ENCODE peak calls at places on chromosomes 16 and 17, in seven cellular contexts. One of them, this sample, is unnamed.

GRCh38 chr17:50581316-50581715 is 20.8 kb downstream of the CACNA1G start:
- DNase-seq in transverse colon: no peak
- DNase-seq in HAP-1: no peak
- DNase-seq in epithelial cell of esophagus: no peak
- DNase-seq in SK-N-SH: no peak
- DNase-seq in breast epithelium: no peak
- DNase-seq in GM06990: no peak
- DNase-seq in this sample: no peak

GRCh38 chr16:66740010-66740409 is 11.4 kb downstream of the DYNC1LI2 start:
- DNase-seq in transverse colon: peak; percentile 32
- DNase-seq in HAP-1: peak; percentile 72
- DNase-seq in epithelial cell of esophagus: peak; percentile 42
- DNase-seq in SK-N-SH: peak; percentile 69
- DNase-seq in breast epithelium: no peak
- DNase-seq in GM06990: no peak
- DNase-seq in this sample: no peak

GRCh38 chr16:71428883-71429282 is 13.0 kb downstream of the TLE7 start:
- DNase-seq in transverse colon: no peak
- DNase-seq in HAP-1: no peak
- DNase-seq in epithelial cell of esophagus: no peak
- DNase-seq in SK-N-SH: no peak
- DNase-seq in breast epithelium: no peak
- DNase-seq in GM06990: no peak
- DNase-seq in this sample: no peak

GRCh38 chr17:10172778-10173177 is 25.6 kb downstream of the GAS7 start:
- DNase-seq in transverse colon: no peak
- DNase-seq in HAP-1: no peak
- DNase-seq in epithelial cell of esophagus: no peak
- DNase-seq in SK-N-SH: no peak
- DNase-seq in breast epithelium: no peak
- DNase-seq in GM06990: no peak
- DNase-seq in this sample: no peak

GRCh38 chr16:57147381-57148191 is 38.3 kb downstream of the PSME3IP1 start:
- DNase-seq in transverse colon: no peak
- DNase-seq in HAP-1: no peak
- DNase-seq in epithelial cell of esophagus: peak; percentile 51
- DNase-seq in SK-N-SH: peak; percentile 59
- DNase-seq in breast epithelium: no peak
- DNase-seq in GM06990: no peak
- DNase-seq in this sample: no peak

GRCh38 chr17:2343421-2343820 is 6.1 kb downstream of the SGSM2 start:
- DNase-seq in transverse colon: peak; percentile 19
- DNase-seq in HAP-1: no peak
- DNase-seq in epithelial cell of esophagus: peak; percentile 41
- DNase-seq in SK-N-SH: no peak
- DNase-seq in breast epithelium: no peak
- DNase-seq in GM06990: no peak
- DNase-seq in this sample: no peak

GRCh38 chr16:23280483-23280967 is 21.6 kb upstream of the SCNN1B start:
- DNase-seq in transverse colon: no peak
- DNase-seq in HAP-1: no peak
- DNase-seq in epithelial cell of esophagus: peak; percentile 87
- DNase-seq in SK-N-SH: no peak
- DNase-seq in breast epithelium: no peak
- DNase-seq in GM06990: no peak
- DNase-seq in this sample: no peak

GRCh38 chr16:10992797-10993196 is 48.4 kb downstream of the CLEC16A start:
- DNase-seq in transverse colon: peak; percentile 25
- DNase-seq in HAP-1: peak; percentile 26
- DNase-seq in epithelial cell of esophagus: peak; percentile 91
- DNase-seq in SK-N-SH: no peak
- DNase-seq in breast epithelium: no peak
- DNase-seq in GM06990: no peak
- DNase-seq in this sample: no peak

GRCh38 chr17:56009795-56010715 is 143.2 kb upstream of the ANKFN1 start:
- DNase-seq in transverse colon: no peak
- DNase-seq in HAP-1: no peak
- DNase-seq in epithelial cell of esophagus: no peak
- DNase-seq in SK-N-SH: no peak
- DNase-seq in breast epithelium: no peak
- DNase-seq in GM06990: no peak
- DNase-seq in this sample: no peak

GRCh38 chr16:83231771-83232170 is 576.0 kb upstream of the HSBP1 start:
- DNase-seq in transverse colon: no peak
- DNase-seq in HAP-1: no peak
- DNase-seq in epithelial cell of esophagus: no peak
- DNase-seq in SK-N-SH: no peak
- DNase-seq in breast epithelium: no peak
- DNase-seq in GM06990: no peak
- DNase-seq in this sample: no peak

GRCh38 chr17:30344283-30345088 is 10.6 kb upstream of the TMIGD1 start:
- DNase-seq in transverse colon: peak; percentile 72
- DNase-seq in HAP-1: peak; percentile 34
- DNase-seq in epithelial cell of esophagus: peak; percentile 75
- DNase-seq in SK-N-SH: peak; percentile 25
- DNase-seq in breast epithelium: no peak
- DNase-seq in GM06990: no peak
- DNase-seq in this sample: no peak

GRCh38 chr16:83968891-83969672 is 1.0 kb downstream of the NECAB2 start:
- DNase-seq in transverse colon: no peak
- DNase-seq in HAP-1: no peak
- DNase-seq in epithelial cell of esophagus: no peak
- DNase-seq in SK-N-SH: no peak
- DNase-seq in breast epithelium: no peak
- DNase-seq in GM06990: no peak
- DNase-seq in this sample: no peak

GRCh38 chr17:40554646-40555295 is 10.5 kb downstream of the CCR7 start:
- DNase-seq in transverse colon: no peak
- DNase-seq in HAP-1: no peak
- DNase-seq in epithelial cell of esophagus: no peak
- DNase-seq in SK-N-SH: no peak
- DNase-seq in breast epithelium: no peak
- DNase-seq in GM06990: peak; percentile 27
- DNase-seq in this sample: no peak
- H3K4me3 ChIP-seq in transverse colon: no peak overlapping the region
- H3K4me3 ChIP-seq in HAP-1: no peak overlapping the region
- H3K4me3 ChIP-seq in epithelial cell of esophagus: no peak overlapping the region
- H3K4me3 ChIP-seq in SK-N-SH: no peak overlapping the region
- H3K4me3 ChIP-seq in breast epithelium: peak overlapping the region; percentile 61
- H3K4me3 ChIP-seq in GM06990: no peak overlapping the region
- H3K4me3 ChIP-seq in this sample: no peak overlapping the region

DNA sequence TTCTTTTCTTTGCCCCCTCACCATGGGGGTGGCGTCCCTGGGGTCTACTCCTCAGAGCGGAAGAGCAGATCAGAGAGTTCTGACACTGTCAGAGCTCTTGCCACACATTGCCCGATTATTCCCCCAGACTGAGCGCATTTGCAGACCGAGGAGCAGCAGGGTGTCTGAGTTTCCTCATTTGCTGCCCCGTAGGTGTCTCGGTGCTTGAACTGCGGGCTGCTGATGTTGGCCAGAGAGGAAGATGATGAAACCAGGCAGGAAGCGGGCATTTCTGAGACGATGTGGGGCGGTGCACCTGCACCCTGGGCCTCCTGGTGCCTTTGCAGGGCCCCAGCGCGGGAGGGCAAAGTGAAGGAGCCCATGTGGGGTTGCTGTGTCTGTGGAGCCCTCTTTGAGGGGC is 55.2 kb downstream of the ARSG start:
- DNase-seq in transverse colon: peak; percentile 62
- DNase-seq in HAP-1: no peak
- DNase-seq in epithelial cell of esophagus: no peak
- DNase-seq in SK-N-SH: no peak
- DNase-seq in breast epithelium: no peak
- DNase-seq in GM06990: peak; percentile 72
- DNase-seq in this sample: peak; percentile 32
- H3K4me3 ChIP-seq in transverse colon: no peak overlapping the region
- H3K4me3 ChIP-seq in HAP-1: no peak overlapping the region
- H3K4me3 ChIP-seq in epithelial cell of esophagus: no peak overlapping the region
- H3K4me3 ChIP-seq in SK-N-SH: no peak overlapping the region
- H3K4me3 ChIP-seq in breast epithelium: no peak overlapping the region
- H3K4me3 ChIP-seq in GM06990: no peak overlapping the region
- H3K4me3 ChIP-seq in this sample: no peak overlapping the region

GRCh38 chr16:974606-975312 is 4.0 kb upstream of the LMF1 start:
- DNase-seq in transverse colon: no peak
- DNase-seq in HAP-1: no peak
- DNase-seq in epithelial cell of esophagus: no peak
- DNase-seq in SK-N-SH: peak; percentile 36
- DNase-seq in breast epithelium: no peak
- DNase-seq in GM06990: no peak
- DNase-seq in this sample: no peak
- H3K4me3 ChIP-seq in transverse colon: no peak overlapping the region
- H3K4me3 ChIP-seq in HAP-1: no peak overlapping the region
- H3K4me3 ChIP-seq in epithelial cell of esophagus: no peak overlapping the region
- H3K4me3 ChIP-seq in SK-N-SH: no peak overlapping the region
- H3K4me3 ChIP-seq in breast epithelium: peak overlapping the region; percentile 7
- H3K4me3 ChIP-seq in GM06990: no peak overlapping the region
- H3K4me3 ChIP-seq in this sample: no peak overlapping the region

DNA sequence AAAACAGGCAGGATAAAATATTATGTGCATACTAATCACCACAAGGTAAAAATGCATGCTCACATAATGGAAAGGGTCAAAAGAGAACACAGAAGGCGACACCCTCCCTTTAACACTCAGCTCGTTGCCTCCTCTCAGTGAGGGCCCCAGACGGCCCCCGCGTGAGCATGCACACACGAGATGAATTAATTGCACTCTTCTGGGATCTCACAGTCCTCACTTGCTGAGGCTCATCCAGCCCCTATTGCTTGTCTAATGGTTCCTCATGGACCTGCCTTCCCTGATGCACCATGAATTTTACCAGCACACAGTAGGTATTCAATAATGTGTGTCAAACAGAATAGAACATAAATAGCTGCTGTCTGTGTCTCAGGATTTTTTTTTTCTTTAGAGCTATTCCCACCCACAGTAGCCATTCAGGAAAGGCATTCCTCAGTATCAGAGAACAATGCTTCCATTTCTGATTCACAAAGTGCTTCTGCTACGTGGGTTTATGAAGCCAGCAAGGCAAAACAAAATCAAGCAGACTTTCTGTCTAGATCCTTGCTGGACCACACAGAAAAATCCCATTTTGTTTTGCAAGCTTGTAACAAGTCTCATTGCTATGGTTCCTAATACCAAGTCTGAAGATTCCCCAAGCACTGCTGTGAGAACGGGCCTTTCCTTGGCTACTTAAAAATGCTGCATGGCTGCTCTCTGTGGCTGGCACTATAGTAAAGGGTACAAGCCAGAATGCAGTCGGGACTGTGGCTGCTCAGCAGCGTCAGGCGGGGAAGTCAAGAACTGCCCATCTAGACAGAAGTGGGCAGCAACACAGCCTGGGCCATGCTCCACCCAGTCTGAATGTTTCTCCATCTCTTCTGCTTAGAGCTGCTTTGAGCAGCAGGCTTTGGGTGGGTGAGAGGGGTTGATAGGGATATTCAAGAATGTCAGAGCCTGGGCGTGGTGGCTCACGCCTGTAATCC is 43.5 kb downstream of the TOM1L2 start:
- DNase-seq in transverse colon: no peak
- DNase-seq in HAP-1: peak; percentile 45
- DNase-seq in epithelial cell of esophagus: no peak
- DNase-seq in SK-N-SH: no peak
- DNase-seq in breast epithelium: no peak
- DNase-seq in GM06990: no peak
- DNase-seq in this sample: no peak
- H3K4me3 ChIP-seq in transverse colon: no peak overlapping the region
- H3K4me3 ChIP-seq in HAP-1: no peak overlapping the region
- H3K4me3 ChIP-seq in epithelial cell of esophagus: no peak overlapping the region
- H3K4me3 ChIP-seq in SK-N-SH: no peak overlapping the region
- H3K4me3 ChIP-seq in breast epithelium: no peak overlapping the region
- H3K4me3 ChIP-seq in GM06990: no peak overlapping the region
- H3K4me3 ChIP-seq in this sample: no peak overlapping the region

GRCh38 chr16:4216631-4217030 is 25.2 kb downstream of the SRL start:
- DNase-seq in transverse colon: no peak
- DNase-seq in HAP-1: no peak
- DNase-seq in epithelial cell of esophagus: no peak
- DNase-seq in SK-N-SH: no peak
- DNase-seq in breast epithelium: no peak
- DNase-seq in GM06990: no peak
- DNase-seq in this sample: no peak

GRCh38 chr16:4214215-4214621 is 27.7 kb downstream of the SRL start:
- DNase-seq in transverse colon: peak; percentile 15
- DNase-seq in HAP-1: no peak
- DNase-seq in epithelial cell of esophagus: peak; percentile 94
- DNase-seq in SK-N-SH: no peak
- DNase-seq in breast epithelium: no peak
- DNase-seq in GM06990: no peak
- DNase-seq in this sample: peak; percentile 85

GRCh38 chr16:4215106-4215505 is 26.8 kb downstream of the SRL start:
- DNase-seq in transverse colon: no peak
- DNase-seq in HAP-1: no peak
- DNase-seq in epithelial cell of esophagus: no peak
- DNase-seq in SK-N-SH: no peak
- DNase-seq in breast epithelium: no peak
- DNase-seq in GM06990: no peak
- DNase-seq in this sample: no peak

GRCh38 chr16:4217246-4218131 is 24.4 kb downstream of the SRL start:
- DNase-seq in transverse colon: peak; percentile 29
- DNase-seq in HAP-1: peak; percentile 21
- DNase-seq in epithelial cell of esophagus: no peak
- DNase-seq in SK-N-SH: peak; percentile 77
- DNase-seq in breast epithelium: no peak
- DNase-seq in GM06990: no peak
- DNase-seq in this sample: no peak

DNA sequence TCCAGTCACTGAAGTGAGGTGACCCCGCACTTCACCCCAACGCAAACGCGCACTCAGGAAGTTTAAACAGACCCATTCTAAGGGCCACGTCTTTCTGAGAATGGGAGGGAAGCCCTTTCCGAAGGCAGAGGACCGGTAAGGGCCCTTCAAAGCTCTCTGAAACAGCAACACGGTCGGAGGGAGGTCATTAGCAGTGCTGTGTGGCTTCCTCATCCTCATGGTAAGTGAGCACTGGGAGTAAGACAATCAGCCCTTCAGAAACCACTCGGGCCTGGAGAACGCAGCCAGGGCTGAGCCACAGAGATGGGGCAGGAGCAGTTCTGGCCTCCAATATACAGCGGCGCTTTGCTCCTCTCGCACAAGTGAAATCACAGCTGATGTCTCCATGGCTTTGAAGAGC is 23.7 kb downstream of the SRL start:
- DNase-seq in transverse colon: no peak
- DNase-seq in HAP-1: no peak
- DNase-seq in epithelial cell of esophagus: no peak
- DNase-seq in SK-N-SH: no peak
- DNase-seq in breast epithelium: no peak
- DNase-seq in GM06990: no peak
- DNase-seq in this sample: no peak
- H3K4me3 ChIP-seq in transverse colon: no peak overlapping the region
- H3K4me3 ChIP-seq in HAP-1: no peak overlapping the region
- H3K4me3 ChIP-seq in epithelial cell of esophagus: no peak overlapping the region
- H3K4me3 ChIP-seq in SK-N-SH: no peak overlapping the region
- H3K4me3 ChIP-seq in breast epithelium: peak overlapping the region; percentile 25
- H3K4me3 ChIP-seq in GM06990: no peak overlapping the region
- H3K4me3 ChIP-seq in this sample: no peak overlapping the region